ENCODE peak calls at places on chromosomes 5 and 9, in seven cellular contexts. A is renal cortical epithelial cell; R is A172; X is iPS DF 6.9; N is kidney glomerular epithelial cell; L is stimulated activated CD4-positive, alpha-beta T cell treated with anti-CD3 and anti-CD28 coated beads, Interleukin-4, amount 100 ng/mL, for 24 hours; E is cardiac fibroblast. V is an unnamed sample.

GRCh38 chr9:77575785-77576184 is 72.3 kb downstream of the GNA14 start:
- DNase-seq in R (peak), X (no peak), L (no peak), E (peak), A (no peak), N (no peak), V (no peak)

GRCh38 chr5:926416-927171 is 33.9 kb downstream of the TRIP13 start:
- DNase-seq in X (peak), R (no peak), A (no peak), N (peak), L (peak), E (peak), V (no peak)

GRCh38 chr9:87569008-87569908 is 71.6 kb downstream of the DAPK1 start:
- DNase-seq in A (peak), N (peak), X (no peak), E (peak), R (no peak), L (no peak), V (no peak)

GRCh38 chr5:173771058-173771742 is 116.9 kb upstream of the CPEB4 start:
- DNase-seq in X (no peak), E (no peak), A (peak), L (no peak), R (no peak), N (no peak), V (peak)

GRCh38 chr5:96115467-96115812 is 153.8 kb upstream of the ELL2 start:
- DNase-seq in X (no peak), N (no peak), R (no peak), L (no peak), E (no peak), A (no peak), V (no peak)

GRCh38 chr9:105205787-105206511 is 38.5 kb upstream of the SLC44A1 start:
- DNase-seq in L (no peak), X (no peak), R (no peak), N (no peak), A (peak), E (peak), V (no peak)

GRCh38 chr5:154002093-154002492 is 36.6 kb downstream of the FAM114A2 start:
- DNase-seq in X (no peak), A (peak), L (no peak), R (no peak), N (no peak), E (peak), V (no peak)

GRCh38 chr5:132017738-132018625 is 6.5 kb upstream of the ACSL6 start:
- DNase-seq in E (no peak), N (no peak), L (no peak), R (no peak), A (no peak), X (no peak), V (no peak)

GRCh38 chr5:53422539-53422938 is 57.9 kb upstream of the FST start:
- DNase-seq in A (peak), E (peak), R (no peak), L (no peak), X (no peak), N (no peak), V (no peak)

GRCh38 chr9:121684381-121685145 is 33.1 kb downstream of the DAB2IP start:
- DNase-seq in R (no peak), L (no peak), E (peak), N (no peak), A (no peak), X (no peak), V (no peak)

GRCh38 chr5:10826971-10827370 is 65.9 kb upstream of the DAP start:
- DNase-seq in X (no peak), L (no peak), R (peak), E (no peak), A (no peak), N (no peak), V (no peak)

GRCh38 chr5:34563951-34564705 is 92.0 kb upstream of the RAI14 start:
- DNase-seq in L (no peak), E (peak), N (peak), X (no peak), A (peak), R (no peak), V (no peak)

GRCh38 chr5:179138568-179138925 is 78.4 kb downstream of the ZNF354C start:
- DNase-seq in A (no peak), L (no peak), R (no peak), E (no peak), N (no peak), X (no peak), V (no peak)

GRCh38 chr9:115207003-115207837 is 89.3 kb upstream of the TNC start:
- DNase-seq in R (peak), E (no peak), A (peak), X (no peak), N (no peak), L (no peak), V (no peak)

GRCh38 chr5:80399553-80400239 is 8.2 kb upstream of the ZFYVE16 start:
- DNase-seq in E (peak), N (peak), X (no peak), L (no peak), A (peak), R (peak), V (no peak)

GRCh38 chr9:121620777-121621437 is 30.5 kb upstream of the DAB2IP start:
- DNase-seq in L (no peak), N (peak), R (no peak), E (peak), A (no peak), X (peak), V (no peak)

GRCh38 chr5:97550164-97550563 is 367.1 kb upstream of the RIOK2 start:
- DNase-seq in N (no peak), R (peak), A (peak), X (no peak), E (peak), L (no peak), V (no peak)

GRCh38 chr5:154143121-154143725 is 47.3 kb upstream of the GALNT10 start:
- DNase-seq in E (no peak), X (no peak), A (peak), R (no peak), L (no peak), N (no peak), V (no peak)

GRCh38 chr5:164581889-164582288 is 1076.5 kb downstream of the MAT2B start:
- DNase-seq in X (no peak), A (no peak), R (no peak), E (no peak), N (no peak), L (no peak), V (no peak)

GRCh38 chr9:100619194-100619593 is 41.3 kb downstream of the CAVIN4 start:
- DNase-seq in A (no peak), E (no peak), R (no peak), N (no peak), X (no peak), L (no peak), V (no peak)

GRCh38 chr9:71628247-71628646 is 140.1 kb downstream of the CEMIP2 start:
- DNase-seq in A (no peak), X (no peak), E (peak), R (no peak), N (no peak), L (no peak), V (no peak)

GRCh38 chr5:158039911-158040347 is 181.0 kb upstream of the CLINT1 start:
- DNase-seq in L (no peak), X (no peak), R (no peak), A (no peak), N (no peak), E (no peak), V (no peak)

GRCh38 chr5:109225695-109226094 is 184.1 kb downstream of the PJA2 start:
- DNase-seq in A (no peak), E (peak), N (no peak), R (no peak), X (no peak), L (no peak), V (no peak)

GRCh38 chr5:109412981-109413402 is 3.2 kb upstream of the PJA2 start:
- DNase-seq in E (no peak), X (no peak), N (no peak), R (no peak), L (no peak), A (no peak), V (no peak)

GRCh38 chr5:167721926-167722440 is 569.5 kb upstream of the WWC1 start:
- DNase-seq in E (no peak), X (no peak), R (no peak), A (no peak), N (no peak), L (no peak), V (no peak)

GRCh38 chr5:32942225-32942989 is 231.3 kb downstream of the NPR3 start:
- DNase-seq in A (peak), L (no peak), N (no peak), R (peak), X (peak), E (peak), V (no peak)

GRCh38 chr9:79362100-79363081 is 209.4 kb upstream of the TLE4 start:
- DNase-seq in L (no peak), R (peak), A (no peak), E (no peak), N (no peak), X (peak), V (no peak)

GRCh38 chr9:127802576-127803443 is at the start of gene FPGS:
- DNase-seq in R (peak), X (no peak), L (peak), A (peak), E (peak), N (peak), V (peak)

GRCh38 chr9:8816361-8816760 is 1016.8 kb upstream of the DMAC1 start:
- DNase-seq in N (no peak), X (peak), R (no peak), E (peak), L (no peak), A (peak), V (no peak)

V was measured in hypothalamus.